ENCODE peak calls at places on chromosome 21, in four cellular contexts. One of them, this sample, is unnamed.

GRCh38 chr21:45373991-45374816 is 30.8 kb upstream of the COL18A1 start:
- DNase-seq in pancreas: no peak
- DNase-seq in activated gamma-delta T cell: no peak
- DNase-seq in stimulated activated CD8-positive, alpha-beta memory T cell treated with anti-CD3 and anti-CD28 coated beads, Interleukin-7, amount 100 ng/mL, for 1 hour: no peak
- DNase-seq in this sample: no peak

GRCh38 chr21:32712641-32713040 is 15.2 kb downstream of the SYNJ1 start:
- DNase-seq in stimulated activated CD8-positive, alpha-beta memory T cell treated with anti-CD3 and anti-CD28 coated beads, Interleukin-7, amount 100 ng/mL, for 1 hour: no peak
- DNase-seq in pancreas: no peak
- DNase-seq in activated gamma-delta T cell: no peak
- DNase-seq in this sample: no peak

GRCh38 chr21:27244796-27245195 is 277.9 kb upstream of the ADAMTS5 start:
- DNase-seq in stimulated activated CD8-positive, alpha-beta memory T cell treated with anti-CD3 and anti-CD28 coated beads, Interleukin-7, amount 100 ng/mL, for 1 hour: no peak
- DNase-seq in activated gamma-delta T cell: no peak
- DNase-seq in pancreas: no peak
- DNase-seq in this sample: no peak

GRCh38 chr21:40404319-40404906 is 442.5 kb downstream of the DSCAM start:
- DNase-seq in pancreas: no peak
- DNase-seq in stimulated activated CD8-positive, alpha-beta memory T cell treated with anti-CD3 and anti-CD28 coated beads, Interleukin-7, amount 100 ng/mL, for 1 hour: no peak
- DNase-seq in activated gamma-delta T cell: no peak
- DNase-seq in this sample: no peak

GRCh38 chr21:35107520-35107919 is 58.4 kb upstream of the RUNX1 start:
- DNase-seq in stimulated activated CD8-positive, alpha-beta memory T cell treated with anti-CD3 and anti-CD28 coated beads, Interleukin-7, amount 100 ng/mL, for 1 hour: no peak
- DNase-seq in pancreas: no peak
- DNase-seq in activated gamma-delta T cell: no peak
- DNase-seq in this sample: no peak

GRCh38 chr21:29376556-29376955 is 77.8 kb downstream of the BACH1 start:
- DNase-seq in pancreas: no peak
- DNase-seq in stimulated activated CD8-positive, alpha-beta memory T cell treated with anti-CD3 and anti-CD28 coated beads, Interleukin-7, amount 100 ng/mL, for 1 hour: no peak
- DNase-seq in activated gamma-delta T cell: no peak
- DNase-seq in this sample: no peak

GRCh38 chr21:41980561-41980960 is 26.7 kb upstream of the C2CD2 start:
- DNase-seq in pancreas: no peak
- DNase-seq in stimulated activated CD8-positive, alpha-beta memory T cell treated with anti-CD3 and anti-CD28 coated beads, Interleukin-7, amount 100 ng/mL, for 1 hour: no peak
- DNase-seq in activated gamma-delta T cell: no peak
- DNase-seq in this sample: no peak

GRCh38 chr21:35226302-35226701 is 177.2 kb upstream of the RUNX1 start:
- DNase-seq in stimulated activated CD8-positive, alpha-beta memory T cell treated with anti-CD3 and anti-CD28 coated beads, Interleukin-7, amount 100 ng/mL, for 1 hour: no peak
- DNase-seq in pancreas: no peak
- DNase-seq in activated gamma-delta T cell: no peak
- DNase-seq in this sample: no peak

GRCh38 chr21:37045139-37045538 is 27.7 kb downstream of the PIGP start:
- DNase-seq in stimulated activated CD8-positive, alpha-beta memory T cell treated with anti-CD3 and anti-CD28 coated beads, Interleukin-7, amount 100 ng/mL, for 1 hour: no peak
- DNase-seq in activated gamma-delta T cell: no peak
- DNase-seq in pancreas: no peak
- DNase-seq in this sample: no peak

GRCh38 chr21:44326716-44327602 is 12.2 kb downstream of the CFAP410 start:
- DNase-seq in stimulated activated CD8-positive, alpha-beta memory T cell treated with anti-CD3 and anti-CD28 coated beads, Interleukin-7, amount 100 ng/mL, for 1 hour: no peak
- DNase-seq in activated gamma-delta T cell: no peak
- DNase-seq in pancreas: no peak
- DNase-seq in this sample: no peak

GRCh38 chr21:20720623-20721022 is 277.6 kb upstream of the NCAM2 start:
- DNase-seq in stimulated activated CD8-positive, alpha-beta memory T cell treated with anti-CD3 and anti-CD28 coated beads, Interleukin-7, amount 100 ng/mL, for 1 hour: no peak
- DNase-seq in pancreas: no peak
- DNase-seq in activated gamma-delta T cell: no peak
- DNase-seq in this sample: no peak

GRCh38 chr21:45140346-45140940 is 66.1 kb downstream of the ADARB1 start:
- DNase-seq in activated gamma-delta T cell: no peak
- DNase-seq in pancreas: peak
- DNase-seq in stimulated activated CD8-positive, alpha-beta memory T cell treated with anti-CD3 and anti-CD28 coated beads, Interleukin-7, amount 100 ng/mL, for 1 hour: peak
- DNase-seq in this sample: peak

GRCh38 chr21:45512626-45513002 is 29.6 kb downstream of the SLC19A1 start:
- DNase-seq in activated gamma-delta T cell: no peak
- DNase-seq in stimulated activated CD8-positive, alpha-beta memory T cell treated with anti-CD3 and anti-CD28 coated beads, Interleukin-7, amount 100 ng/mL, for 1 hour: no peak
- DNase-seq in pancreas: no peak
- DNase-seq in this sample: no peak

GRCh38 chr21:35467536-35467935 is 418.4 kb upstream of the RUNX1 start:
- DNase-seq in pancreas: no peak
- DNase-seq in stimulated activated CD8-positive, alpha-beta memory T cell treated with anti-CD3 and anti-CD28 coated beads, Interleukin-7, amount 100 ng/mL, for 1 hour: no peak
- DNase-seq in activated gamma-delta T cell: no peak
- DNase-seq in this sample: no peak

GRCh38 chr21:31945576-31945975 is 72.8 kb downstream of the HUNK start:
- DNase-seq in stimulated activated CD8-positive, alpha-beta memory T cell treated with anti-CD3 and anti-CD28 coated beads, Interleukin-7, amount 100 ng/mL, for 1 hour: no peak
- DNase-seq in pancreas: no peak
- DNase-seq in activated gamma-delta T cell: no peak
- DNase-seq in this sample: no peak

GRCh38 chr21:35696644-35697043 is 363.7 kb downstream of the SETD4 start:
- DNase-seq in activated gamma-delta T cell: no peak
- DNase-seq in stimulated activated CD8-positive, alpha-beta memory T cell treated with anti-CD3 and anti-CD28 coated beads, Interleukin-7, amount 100 ng/mL, for 1 hour: no peak
- DNase-seq in pancreas: no peak
- DNase-seq in this sample: no peak

This sample was measured in ureter.